ENCODE peak calls at places on chromosomes 2 and 18, in eight cellular contexts. F is mammary epithelial cell, E is DMS153, T is GM06990, R is HEK293T, A is heart right ventricle, N is hypothalamus, C is GM04504. V is an unnamed sample.

GRCh38 chr2:231036131-231036530 is 1.2 kb upstream of the C2orf72 start:
- DNase-seq in R (no peak), F (no peak), C (no peak), T (no peak), N (no peak), E (no peak), A (no peak), V (no peak)

GRCh38 chr2:237208373-237209045 is 122.8 kb downstream of the COPS8 start:
- DNase-seq in E (no peak), F (no peak), A (no peak), T (no peak), N (no peak), R (no peak), C (peak), V (no peak)

GRCh38 chr18:56575819-56576663 is 62.4 kb downstream of the TXNL1 start:
- DNase-seq in N (no peak), E (peak), T (no peak), A (no peak), F (peak), R (peak), C (no peak), V (peak)

GRCh38 chr18:39434223-39434622 is 1868.6 kb upstream of the CELF4 start:
- DNase-seq in N (no peak), F (no peak), E (no peak), C (no peak), R (no peak), T (no peak), A (no peak), V (no peak)

GRCh38 chr2:63818276-63818675 is 23.4 kb upstream of the UGP2 start:
- DNase-seq in A (no peak), E (no peak), T (no peak), R (no peak), N (no peak), C (no peak), F (no peak), V (no peak)

GRCh38 chr18:21740724-21741510 is at the start of gene MIB1:
- DNase-seq in T (peak), C (no peak), A (peak), E (peak), R (peak), F (peak), N (peak), V (peak)

GRCh38 chr2:192749606-192750200 is 555.0 kb upstream of the TMEFF2 start:
- DNase-seq in T (no peak), E (peak), N (no peak), F (peak), C (no peak), A (no peak), R (peak), V (no peak)

GRCh38 chr18:3411327-3411726 is 38.6 kb upstream of the TGIF1 start:
- DNase-seq in C (no peak), E (no peak), N (no peak), F (no peak), R (no peak), A (no peak), T (no peak), V (no peak)

GRCh38 chr2:111705711-111706323 is 178.2 kb downstream of the ANAPC1 start:
- DNase-seq in A (no peak), C (no peak), E (peak), T (peak), F (peak), R (no peak), N (no peak), V (no peak)

GRCh38 chr2:8684421-8684884 is 2.6 kb downstream of the ID2 start:
- DNase-seq in T (peak), E (no peak), R (no peak), A (no peak), F (no peak), N (no peak), C (no peak), V (no peak)

GRCh38 chr18:51211552-51211951 is 14.1 kb upstream of the MEX3C start:
- DNase-seq in C (peak), E (no peak), T (peak), F (peak), N (no peak), A (peak), R (no peak), V (no peak)

GRCh38 chr18:11947214-11948119 is 33.8 kb upstream of the IMPA2 start:
- DNase-seq in C (peak), N (peak), R (no peak), F (peak), E (peak), A (peak), T (peak), V (peak)

GRCh38 chr2:149076863-149077412 is 38.4 kb downstream of the LYPD6B start:
- DNase-seq in E (no peak), T (no peak), N (no peak), C (no peak), A (no peak), R (no peak), F (no peak), V (no peak)

GRCh38 chr18:39742015-39742466 is 2176.4 kb upstream of the CELF4 start:
- DNase-seq in C (no peak), N (no peak), F (no peak), R (peak), T (no peak), A (no peak), E (peak), V (no peak)

GRCh38 chr2:9648821-9649220 is 18.0 kb upstream of the YWHAQ start:
- DNase-seq in A (no peak), R (no peak), E (no peak), C (no peak), F (no peak), T (no peak), N (no peak), V (no peak)

GRCh38 chr2:141151611-141152286 is 979.1 kb downstream of the LRP1B start:
- DNase-seq in E (no peak), R (no peak), C (no peak), T (no peak), A (no peak), F (no peak), N (no peak), V (no peak)

GRCh38 chr2:207825958-207826330 is 56.2 kb upstream of the FZD5 start:
- DNase-seq in E (no peak), T (no peak), N (no peak), R (no peak), C (no peak), A (no peak), F (no peak), V (no peak)

GRCh38 chr18:29874519-29875098 is 1167.9 kb downstream of the DSC3 start:
- DNase-seq in C (no peak), N (no peak), A (no peak), R (peak), T (no peak), F (peak), E (no peak), V (peak)

GRCh38 chr18:77124452-77124922 is 8.1 kb downstream of the MBP start:
- DNase-seq in T (peak), R (no peak), E (no peak), N (no peak), F (no peak), A (no peak), C (no peak), V (no peak)

GRCh38 chr2:130198343-130198742 is at the start of gene TUBA3E:
- DNase-seq in E (no peak), N (no peak), A (no peak), T (no peak), F (no peak), C (no peak), R (no peak), V (no peak)

GRCh38 chr18:28855524-28855923 is 678.6 kb upstream of the CDH2 start:
- DNase-seq in T (no peak), F (peak), R (no peak), E (no peak), A (no peak), N (no peak), C (peak), V (no peak)

GRCh38 chr2:218010838-218011616 is 8.2 kb upstream of the TNS1 start:
- DNase-seq in R (peak), A (no peak), E (no peak), N (no peak), C (no peak), F (no peak), T (no peak), V (no peak)

GRCh38 chr2:25313711-25314513 is 27.8 kb downstream of the DNMT3A start:
- DNase-seq in E (no peak), C (no peak), A (no peak), R (no peak), F (no peak), T (no peak), N (no peak), V (no peak)

GRCh38 chr18:32383040-32383819 is 87.5 kb downstream of the GAREM1 start:
- DNase-seq in N (no peak), E (no peak), R (no peak), C (no peak), A (no peak), F (peak), T (no peak), V (no peak)

GRCh38 chr18:54169710-54170403 is 54.6 kb downstream of the MBD2 start:
- DNase-seq in E (no peak), T (no peak), F (no peak), R (no peak), N (no peak), C (no peak), A (no peak), V (no peak)

GRCh38 chr2:105721991-105722511 is 22.7 kb upstream of the NCK2 start:
- DNase-seq in F (no peak), R (no peak), E (no peak), A (no peak), T (no peak), C (no peak), N (no peak), V (no peak)

GRCh38 chr2:16653799-16654198 is 11.8 kb downstream of the CYRIA start:
- DNase-seq in C (no peak), A (no peak), R (no peak), E (no peak), T (peak), N (no peak), F (no peak), V (no peak)

GRCh38 chr2:203853271-203853670 is 14.3 kb upstream of the CTLA4 start:
- DNase-seq in A (no peak), C (no peak), R (no peak), E (no peak), T (no peak), F (no peak), N (no peak), V (no peak)

GRCh38 chr18:49673281-49673680 is 111.4 kb downstream of the LIPG start:
- DNase-seq in F (no peak), T (no peak), A (no peak), N (no peak), E (no peak), C (no peak), R (no peak), V (no peak)

GRCh38 chr18:28176933-28177827 is at the start of gene CDH2:
- DNase-seq in C (peak), A (peak), F (peak), N (peak), T (no peak), R (peak), E (peak), V (peak)

GRCh38 chr18:75212626-75213110 is 2.1 kb downstream of the TSHZ1 start:
- DNase-seq in R (no peak), F (no peak), T (no peak), A (no peak), C (no peak), N (no peak), E (no peak), V (peak)